ENCODE peak calls at places on chromosomes 3 and 15, in five cellular contexts. Z is AG04450, I is fibroblast of lung, S is H9, Y is body of pancreas. D is an unnamed sample.

GRCh38 chr3:149284034-149284433 is 49.4 kb downstream of the TM4SF18 start:
- DNase-seq in Z (no peak), Y (no peak), S (no peak), I (no peak), D (no peak)

GRCh38 chr3:61903931-61904657 is 342.7 kb downstream of the PTPRG start:
- DNase-seq in Z (no peak), S (no peak), Y (peak; percentile 47), I (peak; percentile 52), D (peak; percentile 3)

GRCh38 chr3:60698117-60698516 is 553.1 kb downstream of the FHIT start:
- DNase-seq in Z (no peak), I (no peak), Y (no peak), S (no peak), D (no peak)

GRCh38 chr3:138937690-138938055 is 9.3 kb downstream of the FOXL2 start:
- DNase-seq in I (no peak), Z (no peak), S (no peak), Y (peak; percentile 23), D (no peak)

GRCh38 chr3:58526124-58526957 is 10.6 kb downstream of the ACOX2 start:
- DNase-seq in Z (peak; percentile 72), S (no peak), Y (no peak), I (peak; percentile 93), D (peak; percentile 84)

GRCh38 chr3:98243843-98244242 is 20.2 kb upstream of the OR5H6 start:
- DNase-seq in Z (no peak), I (no peak), Y (no peak), S (no peak), D (no peak)

GRCh38 chr3:152360303-152360702 is 91.6 kb downstream of the MBNL1 start:
- DNase-seq in Y (no peak), I (no peak), Z (no peak), S (no peak), D (no peak)

GRCh38 chr3:190514163-190515153 is 573 bp downstream of the IL1RAP start:
- DNase-seq in Z (no peak), S (peak; percentile 38), Y (peak; percentile 31), I (peak; percentile 62), D (peak; percentile 39)

GRCh38 chr15:67064607-67065530 is 533 bp upstream of the SMAD3 start:
- DNase-seq in S (peak; percentile 68), I (no peak), Z (no peak), Y (peak; percentile 73), D (no peak)

GRCh38 chr3:129344540-129345220 is 66.0 kb downstream of the HMCES start:
- DNase-seq in Y (no peak), S (peak; percentile 87), I (no peak), Z (no peak), D (no peak)

GRCh38 chr15:65881766-65882434 is 12.6 kb downstream of the RAB11A start:
- DNase-seq in S (no peak), I (no peak), Z (no peak), Y (no peak), D (no peak)

GRCh38 chr3:4627651-4628375 is 134.7 kb downstream of the ITPR1 start:
- DNase-seq in Y (no peak), Z (no peak), S (no peak), I (no peak), D (no peak)

GRCh38 chr3:99638244-99638948 is at the start of gene COL8A1:
- DNase-seq in Y (peak; percentile 20), S (peak; percentile 77), I (peak; percentile 79), Z (peak; percentile 47), D (peak; percentile 36)

GRCh38 chr3:72829701-72830100 is 18.5 kb downstream of the SHQ1 start:
- DNase-seq in Y (no peak), S (no peak), I (no peak), Z (no peak), D (no peak)

GRCh38 chr3:170622369-170623159 is 36.7 kb upstream of the SLC7A14 start:
- DNase-seq in S (no peak), Z (peak; percentile 98), I (peak; percentile 99), Y (no peak), D (no peak)

GRCh38 chr15:99603828-99604227 is 38.0 kb downstream of the MEF2A start:
- DNase-seq in S (no peak), Z (no peak), Y (no peak), I (no peak), D (no peak)

GRCh38 chr3:72408983-72409779 is 439.1 kb downstream of the SHQ1 start:
- DNase-seq in S (no peak), Z (no peak), I (no peak), Y (no peak), D (no peak)

GRCh38 chr3:48267782-48268181 is 26.9 kb downstream of the ZNF589 start:
- DNase-seq in I (no peak), Y (no peak), S (no peak), Z (no peak), D (peak; percentile 4)

GRCh38 chr15:85044251-85044853 is 62.7 kb downstream of the PDE8A start:
- DNase-seq in S (peak; percentile 46), I (peak; percentile 85), Z (peak; percentile 37), Y (peak; percentile 60), D (peak; percentile 40)

GRCh38 chr15:60763668-60764067 is 284.7 kb upstream of the ICE2 start:
- DNase-seq in Y (no peak), Z (no peak), I (no peak), S (no peak), D (no peak)

GRCh38 chr15:66188464-66188863 is 65.1 kb downstream of the MEGF11 start:
- DNase-seq in Z (no peak), Y (no peak), S (peak; percentile 24), I (no peak), D (no peak)

GRCh38 chr3:57017481-57017880 is 43.0 kb upstream of the SPATA12 start:
- DNase-seq in S (no peak), Y (no peak), I (peak; percentile 65), Z (no peak), D (no peak)
- H3K27ac ChIP-seq in S (no peak overlapping the region), Y (peak overlapping the region; percentile 10), I (no peak overlapping the region), Z (no peak overlapping the region), D (no peak overlapping the region)

GRCh38 chr15:48877630-48878595 is at the start of gene EID1:
- DNase-seq in Y (peak; percentile 94), Z (peak; percentile 90), I (peak; percentile 97), S (peak; percentile 94), D (peak; percentile 94)
- TF ChIP-seq CTCF in Y (no peak), Z (no peak), I (peak; percentile 10), S (no peak), D (no peak)

DNA sequence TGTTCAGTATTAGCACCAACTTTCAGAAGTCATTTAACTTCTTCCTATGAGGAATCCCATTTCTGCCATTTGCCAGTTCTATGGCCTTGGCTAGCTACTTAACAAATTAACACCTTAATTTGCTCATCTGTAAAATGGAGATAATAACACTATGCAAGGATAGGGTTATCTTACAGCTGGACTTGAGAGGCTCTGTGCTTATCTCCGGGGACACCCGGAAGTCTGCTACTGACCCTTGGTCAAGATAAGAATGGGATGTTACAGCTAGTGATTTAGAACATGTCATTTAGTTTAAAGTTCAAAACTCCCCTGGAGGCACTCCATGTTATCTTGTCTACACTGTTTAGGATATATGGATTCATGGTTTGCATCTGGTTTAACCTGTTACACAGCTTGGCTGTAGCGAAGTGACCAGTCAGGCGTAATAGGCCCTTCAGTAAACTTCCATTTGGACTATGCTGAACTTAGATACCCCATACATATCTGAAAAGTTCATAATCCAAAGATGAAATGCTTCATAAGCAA is 156.0 kb upstream of the CD96 start:
- DNase-seq in Y (no peak), I (no peak), S (no peak), Z (no peak), D (no peak)
- H3K27ac ChIP-seq in Y (no peak overlapping the region), I (no peak overlapping the region), S (no peak overlapping the region), Z (no peak overlapping the region), D (no peak overlapping the region)

GRCh38 chr3:157351981-157352380 is 84.7 kb upstream of the PTX3 start:
- DNase-seq in I (no peak), S (no peak), Y (no peak), Z (no peak), D (peak; percentile 9)
- TF ChIP-seq CTCF in I (no peak), S (peak; percentile 46), Y (peak; percentile 5), Z (peak; percentile 15), D (peak; percentile 20)

GRCh38 chr15:25436707-25437106 is 2.1 kb downstream of the UBE3A start:
- DNase-seq in S (no peak), I (no peak), Y (no peak), Z (no peak), D (no peak)
- H3K27ac ChIP-seq in S (no peak overlapping the region), I (no peak overlapping the region), Y (no peak overlapping the region), Z (no peak overlapping the region), D (no peak overlapping the region)

D was measured in RWPE1.